ENCODE peak calls at places on chromosomes 16 and 17, in five cellular contexts. B is naive thymus-derived CD4-positive, alpha-beta T cell; D is heart left ventricle; R is BE2C; W is ovary. Y is an unnamed sample.

GRCh38 chr17:82696916-82697807 is 1.3 kb downstream of the RAB40B start:
- DNase-seq in B (peak; percentile 25), D (no peak), R (no peak), W (no peak), Y (no peak)

GRCh38 chr17:79808763-79809529 is 12.1 kb upstream of the CBX8 start:
- DNase-seq in B (no peak), D (no peak), R (no peak), W (no peak), Y (peak; percentile 36)

GRCh38 chr16:58414938-58415451 is 22.7 kb downstream of the GINS3 start:
- DNase-seq in B (no peak), D (peak; percentile 41), R (no peak), W (no peak), Y (no peak)

GRCh38 chr17:72984925-72985322 is 107.6 kb downstream of the SLC39A11 start:
- DNase-seq in B (no peak), D (no peak), R (no peak), W (no peak), Y (no peak)

GRCh38 chr16:55494994-55495421 is 13.9 kb upstream of the LPCAT2 start:
- DNase-seq in B (no peak), D (peak; percentile 52), R (peak; percentile 78), W (peak; percentile 53), Y (no peak)

GRCh38 chr16:35692824-35693223 is 2233.4 kb downstream of the TP53TG3F start:
- DNase-seq in B (no peak), D (no peak), R (no peak), W (no peak), Y (no peak)

GRCh38 chr16:7393680-7394079 is 61.0 kb downstream of the RBFOX1 start:
- DNase-seq in B (no peak), D (no peak), R (no peak), W (no peak), Y (no peak)

GRCh38 chr17:49910094-49910857 is 58.7 kb upstream of the DLX4 start:
- DNase-seq in B (no peak), D (no peak), R (peak; percentile 48), W (no peak), Y (no peak)

DNA sequence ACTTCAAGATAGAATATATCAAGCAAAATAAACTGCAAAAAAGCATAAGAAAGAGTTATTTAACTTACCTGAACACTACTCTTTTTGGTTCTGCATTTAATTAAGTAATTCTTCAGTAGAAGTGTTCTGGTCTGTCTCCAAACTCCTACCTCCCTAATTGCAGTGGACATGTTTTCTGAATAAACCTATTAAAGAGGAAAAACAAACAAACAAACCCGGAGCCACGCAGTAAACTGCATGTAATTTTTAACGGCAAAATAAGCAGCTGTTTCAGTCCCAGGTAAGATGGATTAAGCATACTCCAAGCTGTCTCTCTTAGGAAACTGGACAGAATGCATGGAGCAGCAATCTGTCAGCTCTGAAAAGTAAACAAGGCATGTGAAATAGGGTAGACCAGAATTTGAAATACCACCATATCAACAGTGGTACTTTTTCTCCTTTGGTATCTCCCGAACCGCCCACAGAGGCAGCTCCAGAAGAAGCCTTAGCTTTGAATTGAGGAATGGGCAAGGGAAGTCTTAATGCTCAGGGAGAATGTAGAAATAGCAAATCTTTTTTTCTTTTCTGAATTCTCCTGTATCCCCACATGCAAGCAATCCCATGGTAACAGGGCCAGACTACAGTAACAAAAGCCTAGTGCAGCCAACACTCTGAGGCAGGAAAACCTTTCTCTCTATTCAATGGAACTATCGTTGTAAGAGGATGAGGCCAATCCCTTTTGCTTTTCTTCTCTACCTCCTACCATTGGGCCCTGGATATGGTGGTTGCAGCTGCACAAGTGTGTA is 12.5 kb downstream of the ABCA5 start:
- DNase-seq in B (no peak), D (no peak), R (no peak), W (no peak), Y (no peak)
- H3K4me1 ChIP-seq in B (no peaks in the 10 kb centered on the region), D (no peaks in the 10 kb centered on the region), R (no peaks in the 10 kb centered on the region), W (no peaks in the 10 kb centered on the region), Y (no peaks in the 10 kb centered on the region)

GRCh38 chr17:22253007-22253406 is 560.7 kb downstream of the KCNJ18 start:
- DNase-seq in B (no peak), D (no peak), R (no peak), W (no peak), Y (no peak)

GRCh38 chr17:22251493-22251892 is 559.2 kb downstream of the KCNJ18 start:
- DNase-seq in B (no peak), D (no peak), R (no peak), W (no peak), Y (no peak)
- H3K9me3 ChIP-seq in B (no peaks in the 10 kb centered on the region), D (no peaks in the 10 kb centered on the region), R (no peaks in the 10 kb centered on the region), W (no peaks in the 10 kb centered on the region), Y (no peaks in the 10 kb centered on the region)

DNA sequence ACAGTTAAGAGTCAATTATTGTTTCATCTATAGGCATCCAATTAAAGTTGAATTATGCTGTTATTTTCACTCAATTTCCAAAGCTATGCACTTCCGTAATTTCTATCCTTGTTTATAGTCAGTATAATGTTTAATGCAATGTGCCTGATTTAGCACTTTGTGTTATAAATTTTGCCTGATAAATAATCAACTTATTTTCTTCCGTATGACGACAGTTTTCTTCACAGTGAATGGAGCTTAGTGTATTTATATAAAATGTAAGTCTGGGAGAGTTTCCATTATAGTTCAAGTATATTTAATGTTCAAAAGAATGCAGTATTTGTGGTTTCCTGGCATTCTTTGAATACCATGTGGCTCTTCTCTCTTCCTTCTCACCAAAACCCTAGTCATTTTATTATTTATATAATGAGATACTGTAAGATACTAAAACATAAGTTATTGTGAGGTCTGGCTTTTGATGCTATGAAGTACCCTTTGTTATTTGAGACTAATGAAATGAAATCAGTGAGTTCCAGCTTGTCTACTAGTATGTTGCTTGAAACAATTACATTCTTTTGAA is 240.6 kb downstream of the PRKCA start:
- DNase-seq in B (no peak), D (no peak), R (no peak), W (no peak), Y (no peak)
- H3K4me1 ChIP-seq in B (peaks cover 28% of the 10 kb centered on the region), D (peaks cover 17% of the 10 kb centered on the region), R (peaks cover 10% of the 10 kb centered on the region), W (peaks cover 22% of the 10 kb centered on the region), Y (peaks cover 13% of the 10 kb centered on the region)

GRCh38 chr17:69997332-69997731 is 77.7 kb upstream of the KCNJ16 start:
- DNase-seq in B (no peak), D (no peak), R (no peak), W (no peak), Y (no peak)
- H3K9me3 ChIP-seq in B (no peaks in the 10 kb centered on the region), D (peaks cover 14% of the 10 kb centered on the region), R (no peaks in the 10 kb centered on the region), W (no peaks in the 10 kb centered on the region), Y (no peaks in the 10 kb centered on the region)

DNA sequence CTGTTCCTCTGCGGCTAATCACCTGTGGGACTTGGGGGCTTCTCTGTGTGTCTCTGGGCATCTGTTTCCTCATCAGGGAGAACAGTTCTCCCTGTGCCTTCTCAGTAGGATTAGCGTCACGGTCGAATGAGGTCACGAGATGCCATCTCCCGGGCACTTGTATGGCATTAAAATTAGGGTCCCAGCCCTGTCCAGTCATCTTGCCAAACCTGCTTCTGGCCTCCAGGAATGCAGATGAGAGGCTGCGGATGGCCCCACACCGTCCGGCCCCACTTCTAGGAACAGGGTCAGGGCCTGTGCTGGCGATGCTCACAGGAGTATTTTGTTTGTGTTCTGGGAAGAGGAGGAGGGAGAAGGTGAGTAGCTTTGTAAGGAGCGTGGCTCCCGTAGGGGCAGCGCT is 58.5 kb downstream of the OR1D5 start:
- DNase-seq in B (no peak), D (no peak), R (no peak), W (no peak), Y (no peak)
- H3K4me1 ChIP-seq in B (no peaks in the 10 kb centered on the region), D (peaks cover 19% of the 10 kb centered on the region), R (peaks cover 26% of the 10 kb centered on the region), W (peaks cover 11% of the 10 kb centered on the region), Y (peaks cover 7% of the 10 kb centered on the region)